ENCODE peak calls at places on chromosome 6, in five cellular contexts. One of them, this sample, is unnamed.

GRCh38 chr6:144898052-144898689 is 613.0 kb downstream of the UTRN start:
- DNase-seq in kidney: no peak
- DNase-seq in brain microvascular endothelial cell: peak
- DNase-seq in fibroblast of lung: peak
- DNase-seq in body of pancreas: no peak
- DNase-seq in this sample: no peak

GRCh38 chr6:124964084-124964763 is 2.0 kb downstream of the RNF217 start:
- DNase-seq in fibroblast of lung: peak
- DNase-seq in kidney: no peak
- DNase-seq in body of pancreas: peak
- DNase-seq in brain microvascular endothelial cell: no peak
- DNase-seq in this sample: no peak

GRCh38 chr6:39707962-39708683 is 17.1 kb downstream of the KIF6 start:
- DNase-seq in body of pancreas: no peak
- DNase-seq in fibroblast of lung: peak
- DNase-seq in kidney: no peak
- DNase-seq in brain microvascular endothelial cell: no peak
- DNase-seq in this sample: no peak

GRCh38 chr6:45946887-45947286 is 68.8 kb downstream of the CLIC5 start:
- DNase-seq in brain microvascular endothelial cell: no peak
- DNase-seq in body of pancreas: no peak
- DNase-seq in kidney: no peak
- DNase-seq in fibroblast of lung: peak
- DNase-seq in this sample: no peak

GRCh38 chr6:139920027-139920851 is 545.8 kb upstream of the CITED2 start:
- DNase-seq in kidney: no peak
- DNase-seq in brain microvascular endothelial cell: no peak
- DNase-seq in fibroblast of lung: no peak
- DNase-seq in body of pancreas: no peak
- DNase-seq in this sample: no peak

GRCh38 chr6:56866917-56867522 is 87.9 kb upstream of the BEND6 start:
- DNase-seq in fibroblast of lung: peak
- DNase-seq in kidney: no peak
- DNase-seq in body of pancreas: no peak
- DNase-seq in brain microvascular endothelial cell: peak
- DNase-seq in this sample: no peak

GRCh38 chr6:104161960-104162669 is 697.6 kb downstream of the HACE1 start:
- DNase-seq in body of pancreas: no peak
- DNase-seq in kidney: no peak
- DNase-seq in brain microvascular endothelial cell: peak
- DNase-seq in fibroblast of lung: no peak
- DNase-seq in this sample: no peak

GRCh38 chr6:112881027-112881426 is 533.9 kb downstream of the RFPL4B start:
- DNase-seq in brain microvascular endothelial cell: peak
- DNase-seq in kidney: no peak
- DNase-seq in body of pancreas: no peak
- DNase-seq in fibroblast of lung: peak
- DNase-seq in this sample: no peak

GRCh38 chr6:169370054-169370453 is 116.4 kb upstream of the THBS2 start:
- DNase-seq in kidney: peak
- DNase-seq in body of pancreas: no peak
- DNase-seq in brain microvascular endothelial cell: no peak
- DNase-seq in fibroblast of lung: peak
- DNase-seq in this sample: no peak

GRCh38 chr6:6414946-6415345 is 94.5 kb upstream of the F13A1 start:
- DNase-seq in brain microvascular endothelial cell: no peak
- DNase-seq in fibroblast of lung: no peak
- DNase-seq in kidney: no peak
- DNase-seq in body of pancreas: no peak
- DNase-seq in this sample: no peak

GRCh38 chr6:23137596-23137995 is 568.2 kb downstream of the HDGFL1 start:
- DNase-seq in kidney: no peak
- DNase-seq in fibroblast of lung: peak
- DNase-seq in brain microvascular endothelial cell: peak
- DNase-seq in body of pancreas: no peak
- DNase-seq in this sample: no peak

GRCh38 chr6:156183678-156184077 is 593.5 kb upstream of the ARID1B start:
- DNase-seq in brain microvascular endothelial cell: no peak
- DNase-seq in fibroblast of lung: no peak
- DNase-seq in kidney: no peak
- DNase-seq in body of pancreas: no peak
- DNase-seq in this sample: no peak

GRCh38 chr6:100845676-100846075 is 35.5 kb downstream of the ASCC3 start:
- DNase-seq in body of pancreas: no peak
- DNase-seq in brain microvascular endothelial cell: no peak
- DNase-seq in fibroblast of lung: peak
- DNase-seq in kidney: no peak
- DNase-seq in this sample: no peak

GRCh38 chr6:3250278-3250677 is 8.5 kb upstream of the PSMG4 start:
- DNase-seq in kidney: no peak
- DNase-seq in body of pancreas: no peak
- DNase-seq in brain microvascular endothelial cell: no peak
- DNase-seq in fibroblast of lung: peak
- DNase-seq in this sample: no peak

GRCh38 chr6:96436398-96436797 is 85.2 kb upstream of the UFL1 start:
- DNase-seq in fibroblast of lung: no peak
- DNase-seq in brain microvascular endothelial cell: no peak
- DNase-seq in kidney: no peak
- DNase-seq in body of pancreas: no peak
- DNase-seq in this sample: no peak

GRCh38 chr6:51902261-51902764 is 185.1 kb downstream of the PKHD1 start:
- DNase-seq in fibroblast of lung: no peak
- DNase-seq in body of pancreas: no peak
- DNase-seq in brain microvascular endothelial cell: no peak
- DNase-seq in kidney: no peak
- DNase-seq in this sample: no peak

GRCh38 chr6:167000759-167001158 is 1.6 kb downstream of the CEP43 start:
- DNase-seq in fibroblast of lung: no peak
- DNase-seq in brain microvascular endothelial cell: no peak
- DNase-seq in kidney: no peak
- DNase-seq in body of pancreas: no peak
- DNase-seq in this sample: no peak

GRCh38 chr6:84332139-84333034 is 104.9 kb upstream of the CEP162 start:
- DNase-seq in fibroblast of lung: no peak
- DNase-seq in kidney: no peak
- DNase-seq in brain microvascular endothelial cell: no peak
- DNase-seq in body of pancreas: no peak
- DNase-seq in this sample: no peak

GRCh38 chr6:119594907-119595306 is 245.3 kb upstream of the MAN1A1 start:
- DNase-seq in kidney: no peak
- DNase-seq in brain microvascular endothelial cell: no peak
- DNase-seq in fibroblast of lung: peak
- DNase-seq in body of pancreas: no peak
- DNase-seq in this sample: no peak

GRCh38 chr6:44049163-44049988 is 77.9 kb downstream of the MRPL14 start:
- DNase-seq in brain microvascular endothelial cell: no peak
- DNase-seq in kidney: peak
- DNase-seq in fibroblast of lung: peak
- DNase-seq in body of pancreas: no peak
- DNase-seq in this sample: peak

GRCh38 chr6:38387994-38388393 is 251.7 kb downstream of the BTBD9 start:
- DNase-seq in body of pancreas: no peak
- DNase-seq in fibroblast of lung: peak
- DNase-seq in brain microvascular endothelial cell: no peak
- DNase-seq in kidney: no peak
- DNase-seq in this sample: no peak

GRCh38 chr6:33665957-33666356 is 44.8 kb downstream of the ITPR3 start:
- DNase-seq in body of pancreas: no peak
- DNase-seq in fibroblast of lung: no peak
- DNase-seq in kidney: no peak
- DNase-seq in brain microvascular endothelial cell: no peak
- DNase-seq in this sample: no peak

GRCh38 chr6:40276176-40276575 is 311.0 kb downstream of the LRFN2 start:
- DNase-seq in brain microvascular endothelial cell: no peak
- DNase-seq in body of pancreas: peak
- DNase-seq in kidney: no peak
- DNase-seq in fibroblast of lung: no peak
- DNase-seq in this sample: no peak

GRCh38 chr6:31186052-31186734 is 15.7 kb upstream of the POU5F1 start:
- DNase-seq in body of pancreas: peak
- DNase-seq in fibroblast of lung: peak
- DNase-seq in brain microvascular endothelial cell: no peak
- DNase-seq in kidney: peak
- DNase-seq in this sample: peak

GRCh38 chr6:135291288-135292116 is 110.4 kb downstream of the MYB start:
- DNase-seq in kidney: no peak
- DNase-seq in fibroblast of lung: peak
- DNase-seq in body of pancreas: no peak
- DNase-seq in brain microvascular endothelial cell: peak
- DNase-seq in this sample: no peak

GRCh38 chr6:157110620-157111019 is 212.7 kb downstream of the TMEM242 start:
- DNase-seq in fibroblast of lung: peak
- DNase-seq in kidney: no peak
- DNase-seq in body of pancreas: no peak
- DNase-seq in brain microvascular endothelial cell: peak
- DNase-seq in this sample: no peak

GRCh38 chr6:15044146-15044882 is 201.6 kb upstream of the JARID2 start:
- DNase-seq in fibroblast of lung: peak
- DNase-seq in brain microvascular endothelial cell: no peak
- DNase-seq in body of pancreas: no peak
- DNase-seq in kidney: no peak
- DNase-seq in this sample: no peak

GRCh38 chr6:6366778-6367177 is 46.3 kb upstream of the F13A1 start:
- DNase-seq in fibroblast of lung: no peak
- DNase-seq in brain microvascular endothelial cell: no peak
- DNase-seq in kidney: no peak
- DNase-seq in body of pancreas: no peak
- DNase-seq in this sample: no peak

DNA sequence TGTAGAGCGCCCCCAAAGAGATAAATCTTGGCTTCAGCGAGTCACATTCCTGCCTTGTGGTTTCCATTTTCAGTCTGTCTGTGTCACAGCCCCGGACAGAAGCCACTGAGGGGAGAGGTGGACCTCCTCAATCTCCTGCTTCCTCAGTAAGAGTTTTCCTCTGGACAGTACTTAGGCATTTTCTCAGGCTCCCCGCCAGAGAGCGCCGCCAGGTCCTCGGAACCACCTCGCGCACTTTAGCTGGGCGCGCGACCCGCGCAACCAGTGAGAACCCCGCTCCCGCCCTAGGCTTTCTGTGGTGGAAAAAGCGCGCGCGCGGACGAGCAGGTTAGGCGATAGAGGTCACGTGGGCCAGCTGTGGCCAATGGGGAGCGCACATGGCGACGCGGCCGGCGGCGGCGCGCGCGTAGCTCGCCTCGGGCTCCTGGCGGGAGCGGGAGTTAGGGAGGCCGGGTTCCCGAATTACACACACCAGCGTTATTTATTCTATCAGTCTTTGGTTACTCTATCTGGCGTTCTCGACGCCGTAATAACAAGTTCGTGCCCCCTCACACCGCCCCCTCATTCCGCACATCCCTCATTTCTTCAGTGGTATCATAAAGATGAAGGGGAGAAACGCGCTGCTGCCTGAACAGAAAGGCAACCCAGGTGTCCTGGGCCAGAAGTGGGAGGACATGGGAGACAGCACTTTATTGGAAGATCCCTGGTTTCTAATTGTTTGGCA is 19.4 kb downstream of the PXT1 start:
- DNase-seq in fibroblast of lung: peak
- DNase-seq in brain microvascular endothelial cell: peak
- DNase-seq in body of pancreas: peak
- DNase-seq in kidney: peak
- DNase-seq in this sample: peak
- TF ChIP-seq CTCF in fibroblast of lung: peak
- TF ChIP-seq CTCF in brain microvascular endothelial cell: peak
- TF ChIP-seq CTCF in body of pancreas: peak
- TF ChIP-seq CTCF in kidney: peak
- TF ChIP-seq CTCF in this sample: peak

GRCh38 chr6:108797951-108798671 is 50.1 kb upstream of the ARMC2 start:
- DNase-seq in fibroblast of lung: no peak
- DNase-seq in brain microvascular endothelial cell: no peak
- DNase-seq in kidney: no peak
- DNase-seq in body of pancreas: no peak
- DNase-seq in this sample: no peak
- H3K4me3 ChIP-seq in fibroblast of lung: no peak
- H3K4me3 ChIP-seq in brain microvascular endothelial cell: no peak
- H3K4me3 ChIP-seq in kidney: peak
- H3K4me3 ChIP-seq in body of pancreas: no peak
- H3K4me3 ChIP-seq in this sample: no peak

GRCh38 chr6:25054469-25054868 is 118.7 kb upstream of the RIPOR2 start:
- DNase-seq in brain microvascular endothelial cell: peak
- DNase-seq in body of pancreas: no peak
- DNase-seq in kidney: no peak
- DNase-seq in fibroblast of lung: peak
- DNase-seq in this sample: no peak
- H3K27ac ChIP-seq in brain microvascular endothelial cell: peak
- H3K27ac ChIP-seq in body of pancreas: no peak
- H3K27ac ChIP-seq in kidney: no peak
- H3K27ac ChIP-seq in fibroblast of lung: peak
- H3K27ac ChIP-seq in this sample: no peak

GRCh38 chr6:11595903-11596302 is 58.4 kb downstream of the TMEM170B start:
- DNase-seq in brain microvascular endothelial cell: peak
- DNase-seq in fibroblast of lung: peak
- DNase-seq in kidney: no peak
- DNase-seq in body of pancreas: no peak
- DNase-seq in this sample: no peak
- TF ChIP-seq CTCF in brain microvascular endothelial cell: peak
- TF ChIP-seq CTCF in fibroblast of lung: no peak
- TF ChIP-seq CTCF in kidney: no peak
- TF ChIP-seq CTCF in body of pancreas: no peak
- TF ChIP-seq CTCF in this sample: no peak

GRCh38 chr6:13434455-13434775 is 53.0 kb downstream of the GFOD1 start:
- DNase-seq in body of pancreas: no peak
- DNase-seq in fibroblast of lung: no peak
- DNase-seq in kidney: no peak
- DNase-seq in brain microvascular endothelial cell: no peak
- DNase-seq in this sample: no peak
- H3K4me3 ChIP-seq in body of pancreas: no peak
- H3K4me3 ChIP-seq in fibroblast of lung: no peak
- H3K4me3 ChIP-seq in kidney: no peak
- H3K4me3 ChIP-seq in brain microvascular endothelial cell: no peak
- H3K4me3 ChIP-seq in this sample: no peak

GRCh38 chr6:27684264-27685211 is 211.6 kb upstream of the ZNF184 start:
- DNase-seq in kidney: no peak
- DNase-seq in body of pancreas: peak
- DNase-seq in brain microvascular endothelial cell: peak
- DNase-seq in fibroblast of lung: peak
- DNase-seq in this sample: no peak
- H3K27ac ChIP-seq in kidney: no peak
- H3K27ac ChIP-seq in body of pancreas: no peak
- H3K27ac ChIP-seq in brain microvascular endothelial cell: no peak
- H3K27ac ChIP-seq in fibroblast of lung: no peak
- H3K27ac ChIP-seq in this sample: no peak

DNA sequence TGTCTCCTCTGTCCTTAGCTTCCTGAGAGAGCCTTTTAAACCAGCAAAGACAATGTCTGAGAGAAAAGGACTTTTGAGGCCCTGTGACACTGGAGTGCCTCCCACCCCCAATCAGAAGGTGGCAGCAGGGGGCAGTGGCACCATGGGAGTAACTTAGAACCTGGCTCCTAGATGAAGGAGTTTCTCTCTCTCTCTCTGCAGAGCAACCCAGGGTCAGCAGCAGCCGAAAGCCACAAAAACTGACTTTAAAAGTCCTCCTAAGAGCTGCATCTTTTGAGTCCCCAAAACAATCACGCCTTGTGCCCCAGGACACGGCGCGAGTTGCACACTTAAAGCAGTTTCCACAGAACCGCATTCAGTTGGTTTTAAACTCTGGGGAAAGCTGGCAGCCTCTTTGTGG is 5.3 kb upstream of the TCP11 start:
- DNase-seq in fibroblast of lung: peak
- DNase-seq in brain microvascular endothelial cell: peak
- DNase-seq in kidney: no peak
- DNase-seq in body of pancreas: no peak
- DNase-seq in this sample: peak
- TF ChIP-seq CTCF in fibroblast of lung: peak
- TF ChIP-seq CTCF in brain microvascular endothelial cell: peak
- TF ChIP-seq CTCF in kidney: peak
- TF ChIP-seq CTCF in body of pancreas: peak
- TF ChIP-seq CTCF in this sample: peak

GRCh38 chr6:168035661-168036616 is 38.5 kb downstream of the KIF25 start:
- DNase-seq in fibroblast of lung: peak
- DNase-seq in body of pancreas: no peak
- DNase-seq in brain microvascular endothelial cell: peak
- DNase-seq in kidney: no peak
- DNase-seq in this sample: no peak
- H3K4me3 ChIP-seq in fibroblast of lung: peak
- H3K4me3 ChIP-seq in body of pancreas: no peak
- H3K4me3 ChIP-seq in brain microvascular endothelial cell: peak
- H3K4me3 ChIP-seq in kidney: peak
- H3K4me3 ChIP-seq in this sample: peak

This sample was measured in heart left ventricle.